ENCODE peak calls at places on chromosomes 11 and 22, in five cellular contexts. R, Z, N, P and O are unnamed samples.

GRCh38 chr11:67613960-67614715 is 7.4 kb downstream of the NDUFV1 start:
- DNase-seq in R (peak; percentile 76), Z (no peak), N (peak; percentile 1), P (peak; percentile 73), O (no peak)

GRCh38 chr11:48090174-48090573 is 109.8 kb downstream of the PTPRJ start:
- DNase-seq in R (no peak), Z (no peak), N (no peak), P (no peak), O (no peak)

GRCh38 chr22:19291218-19291579 is 320 bp downstream of the CLTCL1 start:
- DNase-seq in R (peak; percentile 65), Z (peak; percentile 23), N (no peak), P (peak; percentile 31), O (peak; percentile 58)

GRCh38 chr11:72943664-72944063 is 129.5 kb downstream of the ATG16L2 start:
- DNase-seq in R (no peak), Z (no peak), N (no peak), P (no peak), O (no peak)

GRCh38 chr22:47173535-47174021 is 411.1 kb downstream of the TBC1D22A start:
- DNase-seq in R (no peak), Z (no peak), N (no peak), P (no peak), O (no peak)

GRCh38 chr22:19503869-19504268 is 20.3 kb downstream of the CLDN5 start:
- DNase-seq in R (no peak), Z (no peak), N (no peak), P (no peak), O (no peak)

GRCh38 chr11:105923814-105924213 is 98.2 kb downstream of the MSANTD4 start:
- DNase-seq in R (no peak), Z (no peak), N (peak; percentile 45), P (no peak), O (no peak)

GRCh38 chr11:130631119-130631518 is 182.7 kb downstream of the ADAMTS15 start:
- DNase-seq in R (no peak), Z (no peak), N (peak; percentile 93), P (peak; percentile 19), O (no peak)

GRCh38 chr22:21641417-21641794 is 696 bp upstream of the SDF2L1 start:
- DNase-seq in R (peak; percentile 64), Z (no peak), N (no peak), P (peak; percentile 68), O (peak; percentile 46)

GRCh38 chr11:5666396-5666780 is 18.5 kb downstream of the TRIM5 start:
- DNase-seq in R (no peak), Z (no peak), N (peak; percentile 7), P (no peak), O (no peak)

GRCh38 chr11:3056296-3057068 is 741 bp downstream of the CARS1 start:
- DNase-seq in R (no peak), Z (no peak), N (no peak), P (peak; percentile 17), O (no peak)

GRCh38 chr11:47768090-47768620 is 1.0 kb upstream of the FNBP4 start:
- DNase-seq in R (peak; percentile 82), Z (peak; percentile 85), N (peak; percentile 53), P (peak; percentile 52), O (peak; percentile 51)

GRCh38 chr11:128497057-128497957 is 90.1 kb downstream of the ETS1 start:
- DNase-seq in R (no peak), Z (peak; percentile 66), N (peak; percentile 96), P (peak; percentile 59), O (peak; percentile 59)

GRCh38 chr11:127651175-127651887 is 650.8 kb upstream of the KIRREL3 start:
- DNase-seq in R (no peak), Z (no peak), N (peak; percentile 55), P (no peak), O (no peak)

GRCh38 chr11:126929186-126930085 is 71.1 kb downstream of the KIRREL3 start:
- DNase-seq in R (no peak), Z (no peak), N (no peak), P (no peak), O (no peak)

GRCh38 chr11:17138562-17138961 is 61.1 kb upstream of the RPS13 start:
- DNase-seq in R (no peak), Z (no peak), N (no peak), P (no peak), O (no peak)

GRCh38 chr11:70489276-70489675 is 90.9 kb downstream of the CTTN start:
- DNase-seq in R (peak; percentile 14), Z (no peak), N (no peak), P (no peak), O (no peak)

GRCh38 chr11:33622806-33623205 is 77.8 kb downstream of the C11orf91 start:
- DNase-seq in R (no peak), Z (no peak), N (no peak), P (no peak), O (no peak)

GRCh38 chr11:101003468-101003867 is 126.1 kb downstream of the PGR start:
- DNase-seq in R (no peak), Z (no peak), N (no peak), P (no peak), O (no peak)

GRCh38 chr11:65613091-65613928 is 711 bp downstream of the MAP3K11 start:
- DNase-seq in R (peak; percentile 70), Z (no peak), N (no peak), P (peak; percentile 16), O (peak; percentile 23)

GRCh38 chr11:72015511-72016061 is 16.9 kb downstream of the IL18BP start:
- DNase-seq in R (no peak), Z (no peak), N (peak; percentile 28), P (peak; percentile 34), O (peak; percentile 14)

GRCh38 chr11:36718481-36718880 is 120.4 kb upstream of the RAG2 start:
- DNase-seq in R (no peak), Z (no peak), N (no peak), P (no peak), O (no peak)

GRCh38 chr22:27292542-27293298 is 508.8 kb downstream of the MN1 start:
- DNase-seq in R (no peak), Z (no peak), N (no peak), P (no peak), O (no peak)

GRCh38 chr22:37922177-37922576 is 16.1 kb downstream of the MICALL1 start:
- DNase-seq in R (no peak), Z (no peak), N (no peak), P (no peak), O (no peak)

GRCh38 chr22:38657248-38657909 is 941 bp downstream of the CBY1 start:
- DNase-seq in R (no peak), Z (no peak), N (peak; percentile 14), P (peak; percentile 27), O (peak; percentile 28)

DNA sequence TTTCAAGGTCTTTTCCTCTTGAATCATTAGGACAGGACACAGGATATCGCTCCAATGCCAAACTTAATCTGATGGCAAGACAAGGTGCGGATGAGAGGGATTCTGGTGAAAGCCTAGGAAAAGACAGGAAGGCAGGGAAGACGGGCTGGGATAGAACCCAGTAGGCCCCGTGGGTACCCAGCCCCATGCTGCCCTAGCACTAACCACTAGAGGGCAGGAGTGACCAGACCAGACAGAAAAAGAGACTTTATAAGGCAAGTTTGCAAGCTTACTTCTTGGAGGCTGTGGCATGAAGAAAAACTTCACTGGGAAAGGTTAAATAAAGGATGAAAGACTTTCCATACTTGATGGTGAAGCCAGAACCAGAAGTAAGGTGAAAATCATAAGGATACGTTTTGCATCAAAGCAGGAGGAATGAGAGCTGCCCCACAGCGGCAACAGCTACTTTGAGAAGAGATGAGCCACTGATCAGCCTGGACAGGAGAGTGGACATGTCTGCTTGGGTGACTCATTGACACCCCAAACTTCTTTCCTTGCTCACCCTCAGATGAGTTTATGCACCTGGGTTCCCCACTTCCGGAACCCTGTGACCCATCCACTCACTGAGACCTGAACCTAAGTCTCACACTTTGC is 39.8 kb downstream of the SYN3 start:
- DNase-seq in R (peak; percentile 52), Z (peak; percentile 53), N (peak; percentile 44), P (peak; percentile 77), O (peak; percentile 66)
- TF ChIP-seq CTCF in R (peak; percentile 91), Z (peak; percentile 93), N (peak; percentile 95), P (peak; percentile 87), O (peak; percentile 70)

DNA sequence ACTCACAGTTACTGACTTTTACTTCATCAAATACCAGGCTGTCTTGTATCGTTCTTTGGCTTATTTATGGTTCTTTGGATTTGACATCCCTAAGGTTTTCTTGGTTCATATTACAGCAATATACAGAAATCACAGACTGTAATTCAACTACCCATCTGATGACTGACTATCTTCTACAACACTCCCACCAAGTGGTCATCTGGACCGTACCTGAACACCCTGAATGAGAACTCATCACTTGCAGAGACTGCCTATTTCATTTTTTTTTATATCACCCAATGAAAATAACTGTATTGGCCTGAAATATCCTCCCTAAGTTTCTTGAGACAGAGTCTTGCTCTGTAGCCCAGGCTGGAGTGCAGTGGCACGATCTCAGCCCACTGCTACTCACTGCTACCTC is 9.5 kb upstream of the UPB1 start:
- DNase-seq in R (no peak), Z (peak; percentile 36), N (no peak), P (no peak), O (no peak)
- TF ChIP-seq CTCF in R (peak; percentile 21), Z (peak; percentile 36), N (peak; percentile 22), P (no peak), O (peak; percentile 27)

GRCh38 chr11:90134420-90135003 is at the start of gene NAALAD2:
- DNase-seq in R (peak; percentile 46), Z (peak; percentile 20), N (peak; percentile 22), P (peak; percentile 18), O (peak; percentile 79)

GRCh38 chr11:90133560-90134145 is 810 bp upstream of the NAALAD2 start:
- DNase-seq in R (no peak), Z (no peak), N (no peak), P (no peak), O (no peak)

DNA sequence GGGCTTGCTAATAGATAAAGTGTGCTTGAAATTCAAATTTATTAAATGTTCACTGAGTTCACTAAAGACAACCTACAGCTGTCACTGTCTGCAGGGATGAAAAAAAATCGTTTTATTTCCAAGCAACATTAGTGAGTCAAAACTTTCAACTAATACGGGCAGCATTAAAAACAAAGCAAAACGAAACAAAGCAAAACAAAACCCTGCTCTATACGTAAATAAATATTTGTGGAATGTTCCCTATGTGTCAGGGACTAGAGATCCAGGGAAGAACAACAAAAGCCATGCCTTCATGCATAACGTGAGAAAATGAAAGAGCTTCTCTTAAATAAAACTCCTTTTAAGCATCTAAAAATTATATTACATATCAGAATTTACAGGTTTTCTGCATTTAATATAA is 553 bp downstream of the NAALAD2 start:
- DNase-seq in R (no peak), Z (no peak), N (no peak), P (no peak), O (no peak)
- TF ChIP-seq CTCF in R (no peak), Z (no peak), N (no peak), P (no peak), O (no peak)

DNA sequence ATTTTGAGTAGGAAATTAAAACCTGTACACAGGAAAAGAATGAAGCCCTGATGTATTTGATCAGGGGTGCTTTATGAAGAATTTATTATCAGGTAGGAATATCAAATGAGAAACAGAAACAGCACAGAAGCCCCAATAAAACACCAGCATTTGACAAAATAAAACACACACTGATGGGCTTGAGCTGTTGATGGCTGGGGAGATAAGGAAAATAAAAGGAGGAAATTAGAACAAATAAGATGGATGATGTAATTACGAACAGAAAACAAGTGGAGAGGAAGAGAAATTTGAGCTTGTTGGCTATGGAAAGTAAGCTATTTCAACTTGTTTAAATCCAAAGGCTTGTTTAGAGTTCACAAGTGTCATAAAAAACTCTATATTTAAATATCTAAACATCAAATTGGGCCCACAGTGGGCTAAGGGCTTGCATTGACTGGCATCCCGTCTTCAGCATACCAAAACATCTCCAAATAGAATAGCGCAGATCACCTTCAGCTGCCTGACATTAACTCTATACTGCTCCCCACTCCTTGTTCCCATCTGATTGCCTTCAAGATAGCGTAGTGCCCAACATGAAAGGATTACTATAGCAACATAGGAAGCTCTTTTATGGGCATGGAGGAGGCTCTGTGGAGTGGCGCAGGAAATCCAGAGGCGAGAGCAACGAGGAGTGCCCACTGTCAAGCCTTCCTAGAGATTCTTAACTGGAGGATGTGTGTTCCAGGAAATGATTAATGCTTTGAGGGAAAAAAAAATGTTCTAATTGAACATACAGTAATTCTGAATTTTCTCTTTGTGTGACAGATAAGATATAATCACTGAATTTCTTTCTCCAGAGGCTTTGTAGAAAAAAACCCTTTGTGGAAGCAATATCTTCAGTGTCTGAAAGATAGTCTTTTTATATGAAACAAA is 213.5 kb downstream of the CADM1 start:
- DNase-seq in R (no peak), Z (no peak), N (no peak), P (no peak), O (no peak)
- TF ChIP-seq CTCF in R (no peak), Z (no peak), N (no peak), P (no peak), O (no peak)